ENCODE peak calls at places on chromosomes 16 and 17, in eight cellular contexts. G is NCI-H774; P is NCI-H748 treated with DMSO at 0.1 percent for 48 hours; L is M059J; R is transverse colon; S is HCEC 1CT; A is LoVo; V is activated CD4-positive, alpha-beta T cell treated with anti-CD3 and anti-CD28 coated beads, Interleukin-2, amount 50 U/mL, for 4 hours. B is an unnamed sample.

GRCh38 chr17:76909971-76910760 is 42.0 kb downstream of the MGAT5B start:
- DNase-seq in G (no peak), P (no peak), L (peak; percentile 22), R (peak; percentile 17), S (no peak), A (peak; percentile 26), V (peak; percentile 19), B (no peak)

GRCh38 chr16:50102046-50102756 is 36.4 kb downstream of the HEATR3 start:
- DNase-seq in G (no peak), P (no peak), L (peak; percentile 42), R (no peak), S (peak; percentile 94), A (no peak), V (no peak), B (peak; percentile 38)

GRCh38 chr16:28317040-28317880 is 24.9 kb downstream of the SBK1 start:
- DNase-seq in G (no peak), P (no peak), L (peak; percentile 46), R (peak; percentile 56), S (no peak), A (peak; percentile 25), V (peak; percentile 70), B (no peak)

GRCh38 chr17:8300629-8301242 is 5.5 kb upstream of the SLC25A35 start:
- DNase-seq in G (peak; percentile 22), P (peak; percentile 88), L (peak; percentile 69), R (peak; percentile 60), S (peak; percentile 67), A (peak; percentile 86), V (peak; percentile 48), B (no peak)

GRCh38 chr17:79919164-79919585 is 79.9 kb upstream of the CBX4 start:
- DNase-seq in G (peak; percentile 61), P (no peak), L (peak; percentile 88), R (peak; percentile 94), S (no peak), A (peak; percentile 77), V (no peak), B (no peak)

GRCh38 chr16:49350265-49351103 is 23.1 kb upstream of the C16orf78 start:
- DNase-seq in G (peak; percentile 13), P (peak; percentile 4), L (peak; percentile 44), R (peak; percentile 71), S (peak; percentile 12), A (peak; percentile 33), V (peak; percentile 21), B (no peak)

GRCh38 chr16:20336955-20337354 is 9.6 kb upstream of the GP2 start:
- DNase-seq in G (no peak), P (no peak), L (no peak), R (no peak), S (no peak), A (no peak), V (no peak), B (no peak)

GRCh38 chr16:58110590-58111330 is 18.4 kb downstream of the CFAP20 start:
- DNase-seq in G (no peak), P (no peak), L (peak; percentile 80), R (no peak), S (no peak), A (no peak), V (no peak), B (no peak)

GRCh38 chr17:45240905-45241314 is 19.2 kb downstream of the FMNL1 start:
- DNase-seq in G (no peak), P (no peak), L (no peak), R (no peak), S (no peak), A (no peak), V (no peak), B (no peak)